ENCODE peak calls at places on chromosomes 1 and 21, in four cellular contexts. W is endodermal cell, V is astrocyte of the cerebellum, N is left ventricle myocardium inferior. S is an unnamed sample.

GRCh38 chr21:32403201-32403701 is 9.3 kb upstream of the EVA1C start:
- DNase-seq in W (peak; percentile 84), V (no peak), N (peak; percentile 50), S (peak; percentile 68)

GRCh38 chr1:44103270-44104131 is 15.1 kb upstream of the KLF17 start:
- DNase-seq in W (peak; percentile 91), V (no peak), N (no peak), S (no peak)

GRCh38 chr1:151693057-151693651 is 23.4 kb downstream of the CELF3 start:
- DNase-seq in N (no peak), W (no peak), V (peak; percentile 20), S (no peak)

GRCh38 chr1:204520834-204521709 is 4.9 kb downstream of the MDM4 start:
- DNase-seq in V (peak; percentile 40), N (no peak), W (peak; percentile 41), S (peak; percentile 72)

GRCh38 chr1:62175568-62176179 is 19.0 kb upstream of the L1TD1 start:
- DNase-seq in W (peak; percentile 85), N (no peak), V (peak; percentile 45), S (peak; percentile 89)

GRCh38 chr1:160707171-160708109 is 4.2 kb downstream of the CD48 start:
- DNase-seq in N (no peak), W (no peak), V (no peak), S (no peak)

GRCh38 chr1:25435315-25436103 is 4.8 kb downstream of the MACO1 start:
- DNase-seq in W (no peak), V (no peak), N (no peak), S (no peak)

GRCh38 chr1:95534985-95535384 is 301.0 kb downstream of the RWDD3 start:
- DNase-seq in N (no peak), V (no peak), W (peak; percentile 43), S (peak; percentile 16)

GRCh38 chr1:46526689-46527291 is 24.7 kb downstream of the KNCN start:
- DNase-seq in W (peak; percentile 88), V (no peak), N (no peak), S (no peak)

GRCh38 chr1:91725961-91726704 is 159.8 kb downstream of the TGFBR3 start:
- DNase-seq in V (peak; percentile 77), N (no peak), W (no peak), S (no peak)

GRCh38 chr1:232260045-232260444 is 369.9 kb downstream of the SIPA1L2 start:
- DNase-seq in N (no peak), W (no peak), V (no peak), S (no peak)

GRCh38 chr1:245060684-245061374 is 94.0 kb upstream of the KIF26B start:
- DNase-seq in W (no peak), N (no peak), V (no peak), S (peak; percentile 38)

GRCh38 chr1:45493116-45493697 is 2.2 kb upstream of the TESK2 start:
- DNase-seq in N (no peak), V (peak; percentile 45), W (peak; percentile 78), S (peak; percentile 56)

GRCh38 chr1:22619252-22619651 is 17.2 kb upstream of the C1QA start:
- DNase-seq in V (no peak), N (no peak), W (no peak), S (no peak)

GRCh38 chr1:195516036-195516435 is 1092.2 kb downstream of the KCNT2 start:
- DNase-seq in V (no peak), W (no peak), N (no peak), S (no peak)

DNA sequence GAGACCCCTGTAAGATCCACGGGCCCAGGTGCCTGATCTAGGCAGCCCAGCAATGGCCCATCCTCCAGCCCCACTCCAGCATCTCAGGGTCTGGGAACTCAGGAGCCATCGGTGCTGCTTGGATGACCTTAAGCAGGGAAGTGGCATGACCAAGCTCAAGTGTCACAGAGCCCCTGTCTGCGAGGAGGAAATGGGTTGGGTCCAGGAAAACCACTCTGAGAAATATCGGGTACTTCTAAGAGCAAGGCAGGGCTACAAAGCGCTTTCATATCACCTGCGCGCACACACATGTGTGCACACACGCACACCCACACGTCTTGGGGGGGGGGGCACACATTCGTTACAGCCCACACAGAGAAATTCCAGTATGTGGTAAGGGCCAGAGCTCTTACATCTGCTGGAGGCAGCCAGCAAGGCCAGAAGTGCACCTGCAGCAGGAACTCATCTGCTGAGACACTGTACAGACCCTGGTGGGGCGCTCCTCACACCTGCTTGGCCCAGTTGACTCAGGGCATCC is 32.6 kb upstream of the SPOCD1 start:
- DNase-seq in N (no peak), V (no peak), W (peak; percentile 20), S (no peak)
- H3K4me3 ChIP-seq in N (no peak overlapping the region), V (no peak overlapping the region), W (no peak overlapping the region), S (no peak overlapping the region)

GRCh38 chr1:13806108-13806507 is 106.1 kb downstream of the PRDM2 start:
- DNase-seq in V (no peak), N (no peak), W (no peak), S (no peak)
- H3K4me3 ChIP-seq in V (no peak overlapping the region), N (no peak overlapping the region), W (no peak overlapping the region), S (no peak overlapping the region)

GRCh38 chr1:71850936-71851335 is 431.4 kb downstream of the NEGR1 start:
- DNase-seq in N (no peak), V (no peak), W (no peak), S (no peak)
- H3K4me3 ChIP-seq in N (no peak overlapping the region), V (no peak overlapping the region), W (no peak overlapping the region), S (no peak overlapping the region)

GRCh38 chr1:110786802-110787327 is 86.1 kb upstream of the CD53 start:
- DNase-seq in W (no peak), N (no peak), V (no peak), S (no peak)
- H3K4me3 ChIP-seq in W (no peak overlapping the region), N (no peak overlapping the region), V (no peak overlapping the region), S (no peak overlapping the region)

GRCh38 chr21:16071761-16072160 is 342.0 kb downstream of the USP25 start:
- DNase-seq in V (no peak), W (no peak), N (no peak), S (no peak)
- H3K4me3 ChIP-seq in V (peak overlapping the region; percentile 48), W (no peak overlapping the region), N (no peak overlapping the region), S (no peak overlapping the region)

DNA sequence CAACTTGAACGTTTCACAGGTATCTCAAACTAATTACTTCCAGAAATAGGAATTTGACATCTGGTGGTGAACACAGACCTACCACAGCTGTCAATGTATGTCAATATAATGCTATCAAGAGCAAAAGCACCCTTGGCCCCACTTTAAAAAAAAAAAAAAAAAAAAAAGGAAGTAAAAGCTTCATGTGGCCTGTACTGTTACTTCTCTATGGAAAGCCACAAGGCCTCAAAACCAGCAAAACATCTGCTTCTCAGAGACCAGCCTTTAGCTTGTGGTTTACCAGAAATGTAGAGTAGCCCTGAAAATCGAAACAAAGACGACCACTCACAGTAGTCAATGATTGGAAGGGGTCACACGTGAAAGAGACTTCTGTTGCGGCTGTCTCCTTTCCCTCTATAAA is 109.6 kb downstream of the SLC45A1 start:
- DNase-seq in W (no peak), V (no peak), N (no peak), S (peak; percentile 56)
- H3K4me3 ChIP-seq in W (no peak overlapping the region), V (no peak overlapping the region), N (no peak overlapping the region), S (no peak overlapping the region)

GRCh38 chr1:23903754-23904153 is 9.4 kb downstream of the CNR2 start:
- DNase-seq in V (no peak), W (peak; percentile 64), N (no peak), S (no peak)
- H3K4me3 ChIP-seq in V (no peak overlapping the region), W (no peak overlapping the region), N (no peak overlapping the region), S (no peak overlapping the region)

GRCh38 chr21:34883501-34884271 is 165.4 kb downstream of the RUNX1 start:
- DNase-seq in V (no peak), W (no peak), N (no peak), S (no peak)
- H3K4me3 ChIP-seq in V (peak overlapping the region; percentile 89), W (no peak overlapping the region), N (peak overlapping the region; percentile 75), S (peak overlapping the region; percentile 84)

GRCh38 chr1:114199017-114199594 is 45.4 kb upstream of the SYT6 start:
- DNase-seq in V (no peak), N (no peak), W (no peak), S (no peak)
- H3K4me3 ChIP-seq in V (no peak overlapping the region), N (no peak overlapping the region), W (no peak overlapping the region), S (no peak overlapping the region)

GRCh38 chr21:42796327-42797062 is 82.8 kb downstream of the WDR4 start:
- DNase-seq in W (no peak), N (no peak), V (no peak), S (no peak)
- H3K4me3 ChIP-seq in W (no peak overlapping the region), N (no peak overlapping the region), V (no peak overlapping the region), S (no peak overlapping the region)

S was measured in SJCRH30.